ENCODE peak calls at places on chromosomes 4 and X, in six cellular contexts. P is GOT3; V is activated T-helper 1 cell treated with anti-CD3 and anti-CD28 coated beads, Interleukin-12 subunit alpha, Interleukin-12 subunit beta, Interleukin-2, Interleukin-4 antibody, amounts not matched to agents 30 ng/mL and 10 ng/mL and 1 ng/mL, durations not matched to agents 14 hours and 24 hours and 36 hours; H is H9; Q is GM19239; J is Peyer's patch. M is an unnamed sample.

GRCh38 chr4:92305148-92305877 is 1.5 kb downstream of the GRID2 start:
- DNase-seq in P (peak; percentile 24), V (no peak), H (peak; percentile 96), Q (no peak), J (no peak), M (no peak)

GRCh38 chrX:14028473-14028872 is 1.2 kb downstream of the GEMIN8 start:
- DNase-seq in P (no peak), V (no peak), H (no peak), Q (no peak), J (no peak), M (no peak)

GRCh38 chr4:130722370-130722769 is 1626.4 kb downstream of the C4orf33 start:
- DNase-seq in P (no peak), V (no peak), H (no peak), Q (no peak), J (no peak), M (no peak)

GRCh38 chrX:134622056-134622812 is 36.0 kb downstream of the PLAC1 start:
- DNase-seq in P (no peak), V (peak; percentile 6), H (peak; percentile 35), Q (peak; percentile 23), J (no peak), M (peak; percentile 17)

GRCh38 chr4:152668338-152668964 is 11.3 kb downstream of the TMEM154 start:
- DNase-seq in P (no peak), V (no peak), H (no peak), Q (no peak), J (no peak), M (no peak)

GRCh38 chr4:77473509-77473908 is 132.1 kb upstream of the CXCL13 start:
- DNase-seq in P (no peak), V (no peak), H (peak; percentile 47), Q (peak; percentile 13), J (no peak), M (no peak)

GRCh38 chr4:57426779-57427395 is 316.7 kb upstream of the IGFBP7 start:
- DNase-seq in P (no peak), V (peak; percentile 4), H (peak; percentile 79), Q (peak; percentile 24), J (no peak), M (peak; percentile 4)

GRCh38 chrX:120790118-120790517 is 85.5 kb downstream of the CT47B1 start:
- DNase-seq in P (no peak), V (peak; percentile 1), H (peak; percentile 27), Q (peak; percentile 13), J (no peak), M (peak; percentile 9)

GRCh38 chr4:21768349-21769310 is 179.9 kb downstream of the KCNIP4 start:
- DNase-seq in P (no peak), V (no peak), H (no peak), Q (no peak), J (no peak), M (no peak)

GRCh38 chr4:186557061-186557460 is 1.7 kb upstream of the MTNR1A start:
- DNase-seq in P (no peak), V (no peak), H (no peak), Q (no peak), J (no peak), M (no peak)

GRCh38 chr4:101114936-101115372 is 232.4 kb downstream of the PPP3CA start:
- DNase-seq in P (no peak), V (no peak), H (peak; percentile 30), Q (no peak), J (no peak), M (no peak)

GRCh38 chrX:112819013-112819635 is 21.5 kb downstream of the AMOT start:
- DNase-seq in P (no peak), V (no peak), H (no peak), Q (no peak), J (no peak), M (no peak)

GRCh38 chr4:84381759-84382158 is 117.3 kb downstream of the NKX6-1 start:
- DNase-seq in P (no peak), V (no peak), H (no peak), Q (no peak), J (no peak), M (no peak)

GRCh38 chr4:77833158-77833724 is 14.1 kb upstream of the CNOT6L start:
- DNase-seq in P (no peak), V (no peak), H (no peak), Q (no peak), J (no peak), M (no peak)

GRCh38 chr4:187940299-187940698 is 55.3 kb upstream of the ZFP42 start:
- DNase-seq in P (no peak), V (no peak), H (no peak), Q (no peak), J (no peak), M (no peak)

GRCh38 chr4:110619401-110620247 is 3.3 kb downstream of the PITX2 start:
- DNase-seq in P (no peak), V (no peak), H (peak; percentile 82), Q (no peak), J (no peak), M (no peak)

GRCh38 chrX:139201924-139202323 is 328.6 kb upstream of the F9 start:
- DNase-seq in P (no peak), V (no peak), H (no peak), Q (no peak), J (no peak), M (no peak)

GRCh38 chr4:158682071-158682470 is 10.0 kb downstream of the ETFDH start:
- DNase-seq in P (no peak), V (no peak), H (no peak), Q (no peak), J (no peak), M (no peak)

GRCh38 chr4:173367285-173367684 is 3.5 kb upstream of the SAP30 start:
- DNase-seq in P (no peak), V (no peak), H (no peak), Q (no peak), J (no peak), M (no peak)

GRCh38 chr4:3435684-3435956 is 6.1 kb upstream of the HGFAC start:
- DNase-seq in P (no peak), V (no peak), H (no peak), Q (no peak), J (no peak), M (no peak)

GRCh38 chr4:81164623-81165416 is 50.2 kb downstream of the PRKG2 start:
- DNase-seq in P (no peak), V (no peak), H (no peak), Q (no peak), J (no peak), M (no peak)

GRCh38 chrX:41922694-41923171 is 621 bp downstream of the CASK start:
- DNase-seq in P (no peak), V (peak; percentile 6), H (peak; percentile 42), Q (peak; percentile 1), J (peak; percentile 47), M (no peak)

GRCh38 chrX:119552508-119552907 is 12.7 kb downstream of the STEEP1 start:
- DNase-seq in P (no peak), V (no peak), H (no peak), Q (no peak), J (no peak), M (no peak)

GRCh38 chrX:68895339-68896250 is 66.8 kb downstream of the EFNB1 start:
- DNase-seq in P (no peak), V (no peak), H (no peak), Q (no peak), J (no peak), M (no peak)

GRCh38 chr4:128751354-128751753 is 58.1 kb upstream of the JADE1 start:
- DNase-seq in P (no peak), V (no peak), H (no peak), Q (no peak), J (no peak), M (no peak)

GRCh38 chrX:153769865-153770605 is 6.0 kb downstream of the PLXNB3 start:
- DNase-seq in P (no peak), V (no peak), H (peak; percentile 22), Q (no peak), J (no peak), M (no peak)

GRCh38 chrX:18828832-18829404 is 121.5 kb downstream of the PPEF1 start:
- DNase-seq in P (no peak), V (no peak), H (no peak), Q (no peak), J (no peak), M (no peak)

GRCh38 chrX:39850630-39851152 is 247.1 kb downstream of the BCOR start:
- DNase-seq in P (no peak), V (peak; percentile 39), H (no peak), Q (no peak), J (no peak), M (no peak)

GRCh38 chrX:44245730-44246129 is 97.7 kb downstream of the EFHC2 start:
- DNase-seq in P (no peak), V (no peak), H (no peak), Q (no peak), J (no peak), M (no peak)

GRCh38 chrX:11944486-11944885 is 186.4 kb downstream of the MSL3 start:
- DNase-seq in P (no peak), V (no peak), H (peak; percentile 66), Q (peak; percentile 2), J (no peak), M (no peak)

GRCh38 chr4:19346636-19347035 is 905.1 kb upstream of the SLIT2 start:
- DNase-seq in P (no peak), V (no peak), H (no peak), Q (no peak), J (no peak), M (no peak)

GRCh38 chr4:25489221-25489797 is 112.2 kb downstream of the ANAPC4 start:
- DNase-seq in P (no peak), V (no peak), H (no peak), Q (no peak), J (no peak), M (no peak)

GRCh38 chrX:39309018-39309620 is 507.9 kb downstream of the MID1IP1 start:
- DNase-seq in P (no peak), V (peak; percentile 3), H (no peak), Q (no peak), J (no peak), M (no peak)

GRCh38 chr4:20984011-20984836 is 284.0 kb downstream of the PACRGL start:
- DNase-seq in P (no peak), V (no peak), H (peak; percentile 38), Q (no peak), J (no peak), M (no peak)

GRCh38 chr4:168900080-168900479 is 110.0 kb downstream of the CBR4 start:
- DNase-seq in P (no peak), V (no peak), H (no peak), Q (no peak), J (no peak), M (no peak)

GRCh38 chr4:623914-624626 is 1.3 kb upstream of the PDE6B start:
- DNase-seq in P (no peak), V (no peak), H (peak; percentile 25), Q (no peak), J (no peak), M (no peak)

GRCh38 chr4:55742655-55743191 is 76.9 kb upstream of the EXOC1L start:
- DNase-seq in P (no peak), V (no peak), H (no peak), Q (no peak), J (no peak), M (no peak)

GRCh38 chr4:122744229-122744628 is 11.7 kb downstream of the BBS12 start:
- DNase-seq in P (no peak), V (no peak), H (no peak), Q (no peak), J (no peak), M (no peak)

GRCh38 chr4:101191302-101192098 is 155.8 kb downstream of the PPP3CA start:
- DNase-seq in P (no peak), V (no peak), H (peak; percentile 61), Q (no peak), J (peak; percentile 21), M (no peak)

GRCh38 chrX:68978211-68978780 is 149.5 kb downstream of the EFNB1 start:
- DNase-seq in P (no peak), V (no peak), H (peak; percentile 53), Q (no peak), J (no peak), M (no peak)